ENCODE peak calls at places on chromosomes 3 and 15, in four cellular contexts. N, B, R and X are unnamed samples.

GRCh38 chr3:37671000-37671483 is 190.6 kb upstream of the CTDSPL start:
- DNase-seq in N (no peak), B (no peak), R (no peak), X (no peak)

GRCh38 chr3:101942356-101942755 is 93.0 kb downstream of the NFKBIZ start:
- DNase-seq in N (no peak), B (no peak), R (no peak), X (no peak)

GRCh38 chr15:54566654-54567053 is 588.4 kb downstream of the UNC13C start:
- DNase-seq in N (no peak), B (no peak), R (no peak), X (no peak)

GRCh38 chr3:8324727-8325126 is 176.9 kb upstream of the LMCD1 start:
- DNase-seq in N (peak), B (peak), R (peak), X (peak)

GRCh38 chr15:58469432-58470353 is 37.9 kb downstream of the LIPC start:
- DNase-seq in N (no peak), B (no peak), R (peak), X (no peak)

GRCh38 chr3:153574445-153574844 is 412.4 kb downstream of the RAP2B start:
- DNase-seq in N (no peak), B (no peak), R (no peak), X (no peak)

GRCh38 chr3:131786386-131786785 is 248.4 kb downstream of the CPNE4 start:
- DNase-seq in N (no peak), B (no peak), R (no peak), X (no peak)

GRCh38 chr3:9739181-9739580 is 7.6 kb downstream of the BRPF1 start:
- DNase-seq in N (no peak), B (no peak), R (no peak), X (no peak)

GRCh38 chr15:55574096-55574495 is 14.0 kb downstream of the PYGO1 start:
- DNase-seq in N (no peak), B (no peak), R (no peak), X (no peak)

GRCh38 chr3:16151109-16151508 is 23.4 kb upstream of the GALNT15 start:
- DNase-seq in N (no peak), B (no peak), R (peak), X (no peak)

GRCh38 chr3:141412936-141413354 is 44.6 kb downstream of the ZBTB38 start:
- DNase-seq in N (no peak), B (no peak), R (peak), X (no peak)